ENCODE peak calls at places on chromosomes 6 and 20, in nine cellular contexts. Q is esophagus squamous epithelium, Z is A549, L is transverse colon, O is stomach, N is ovary, F is tibial nerve, R is HepG2, E is vagina. T is an unnamed sample. For H3K4me1, the result is how much of the 10 kb centered on the place peaks cover.

GRCh38 chr20:44528309-44528708 is 6.4 kb upstream of the SERINC3 start:
- DNase-seq in Q (no peak), Z (no peak), L (no peak), O (no peak), N (no peak), F (no peak), R (no peak), E (no peak), T (no peak)

GRCh38 chr6:148557796-148558457 is 188.9 kb upstream of the UST start:
- DNase-seq in Q (no peak), Z (no peak), L (no peak), O (no peak), N (no peak), F (no peak), R (no peak), E (no peak), T (no peak)

GRCh38 chr20:22333885-22334545 is 250.4 kb downstream of the FOXA2 start:
- DNase-seq in Q (no peak), Z (peak), L (peak), O (peak), N (no peak), F (peak), R (peak), E (no peak), T (peak)

GRCh38 chr6:18244251-18244650 is 20.1 kb downstream of the DEK start:
- DNase-seq in Q (no peak), Z (no peak), L (no peak), O (no peak), N (no peak), F (no peak), R (no peak), E (no peak), T (no peak)

GRCh38 chr6:2765896-2766766 is 938 bp downstream of the WRNIP1 start:
- DNase-seq in Q (no peak), Z (peak), L (peak), O (peak), N (peak), F (no peak), R (no peak), E (no peak), T (peak)

GRCh38 chr6:129498950-129499870 is 210.8 kb downstream of the ARHGAP18 start:
- DNase-seq in Q (no peak), Z (peak), L (no peak), O (no peak), N (no peak), F (no peak), R (peak), E (no peak), T (no peak)

GRCh38 chr6:140541288-140541687 is 1166.8 kb upstream of the CITED2 start:
- DNase-seq in Q (no peak), Z (no peak), L (no peak), O (no peak), N (no peak), F (no peak), R (no peak), E (no peak), T (no peak)

GRCh38 chr6:35024601-35025054 is 116.5 kb downstream of the TCP11 start:
- DNase-seq in Q (no peak), Z (peak), L (peak), O (peak), N (no peak), F (no peak), R (peak), E (no peak), T (no peak)

GRCh38 chr20:14062786-14063185 is 67.5 kb downstream of the MACROD2 start:
- DNase-seq in Q (no peak), Z (no peak), L (no peak), O (no peak), N (no peak), F (no peak), R (no peak), E (no peak), T (no peak)

GRCh38 chr6:118810420-118811027 is 83.4 kb upstream of the ASF1A start:
- DNase-seq in Q (no peak), Z (no peak), L (peak), O (peak), N (no peak), F (no peak), R (no peak), E (no peak), T (no peak)

GRCh38 chr6:157699777-157700636 is 123.0 kb upstream of the SNX9 start:
- DNase-seq in Q (no peak), Z (no peak), L (no peak), O (no peak), N (no peak), F (no peak), R (no peak), E (no peak), T (no peak)

GRCh38 chr6:5446362-5447075 is 185.2 kb downstream of the FARS2 start:
- DNase-seq in Q (no peak), Z (no peak), L (no peak), O (no peak), N (no peak), F (no peak), R (no peak), E (no peak), T (no peak)

GRCh38 chr20:63498950-63499332 is at the start of gene EEF1A2:
- DNase-seq in Q (no peak), Z (peak), L (no peak), O (peak), N (peak), F (no peak), R (no peak), E (no peak), T (no peak)

GRCh38 chr20:47785900-47786762 is 850 bp upstream of the SULF2 start:
- DNase-seq in Q (no peak), Z (peak), L (peak), O (peak), N (peak), F (peak), R (peak), E (no peak), T (peak)

GRCh38 chr6:97497713-97498331 is 214.8 kb upstream of the MMS22L start:
- DNase-seq in Q (peak), Z (peak), L (peak), O (peak), N (peak), F (peak), R (peak), E (no peak), T (peak)

GRCh38 chr20:60553095-60553494 is 594.9 kb downstream of the CDH26 start:
- DNase-seq in Q (no peak), Z (no peak), L (no peak), O (no peak), N (no peak), F (no peak), R (no peak), E (no peak), T (no peak)

GRCh38 chr20:48159156-48159971 is 374.1 kb upstream of the SULF2 start:
- DNase-seq in Q (no peak), Z (no peak), L (no peak), O (no peak), N (no peak), F (no peak), R (no peak), E (no peak), T (no peak)

GRCh38 chr6:150741633-150742200 is 123.8 kb upstream of the MTHFD1L start:
- DNase-seq in Q (no peak), Z (no peak), L (no peak), O (no peak), N (no peak), F (no peak), R (peak), E (no peak), T (no peak)

GRCh38 chr6:26570027-26570809 is 26.5 kb upstream of the ABT1 start:
- DNase-seq in Q (no peak), Z (no peak), L (no peak), O (no peak), N (no peak), F (no peak), R (no peak), E (no peak), T (no peak)

GRCh38 chr6:168433898-168434297 is 7.1 kb upstream of the SMOC2 start:
- DNase-seq in Q (no peak), Z (no peak), L (no peak), O (no peak), N (no peak), F (no peak), R (no peak), E (no peak), T (no peak)

GRCh38 chr6:11241793-11242201 is 9.3 kb upstream of the NEDD9 start:
- DNase-seq in Q (no peak), Z (no peak), L (peak), O (peak), N (peak), F (peak), R (peak), E (no peak), T (no peak)

GRCh38 chr6:156952401-156952800 is 175.2 kb downstream of the ARID1B start:
- DNase-seq in Q (no peak), Z (no peak), L (no peak), O (no peak), N (no peak), F (no peak), R (no peak), E (no peak), T (no peak)

DNA sequence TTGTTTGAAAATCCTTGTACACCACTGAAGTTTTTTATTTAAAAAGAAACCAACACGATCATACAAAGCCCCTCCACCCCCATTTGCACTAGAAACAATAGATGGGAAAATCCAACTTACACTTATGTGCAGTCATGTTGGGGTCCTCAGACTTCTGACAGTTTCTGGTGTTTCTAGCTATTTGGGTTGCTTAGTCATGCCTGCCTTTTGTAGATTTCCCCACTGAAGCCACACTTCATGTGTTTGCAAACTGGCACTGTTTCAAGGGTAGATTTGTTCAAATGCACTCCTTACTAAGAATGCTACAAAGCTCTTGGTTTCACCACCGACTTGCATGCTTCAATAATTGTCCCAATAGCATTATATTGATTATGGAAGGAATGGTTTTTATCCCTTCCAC is 1.5 kb downstream of the SH3BGRL2 start:
- DNase-seq in Q (no peak), Z (no peak), L (no peak), O (no peak), N (no peak), F (no peak), R (peak), E (no peak), T (no peak)
- TF ChIP-seq POLR2A in Q (no peak), Z (no peak), L (no peak), O (no peak), N (no peak), F (no peak), R (no peak), E (no peak), T (no peak)

GRCh38 chr6:32851025-32851424 is 2.5 kb downstream of the TAP1 start:
- DNase-seq in Q (no peak), Z (no peak), L (no peak), O (no peak), N (no peak), F (no peak), R (no peak), E (no peak), T (no peak)

GRCh38 chr6:32852018-32852843 is 1.3 kb downstream of the TAP1 start:
- DNase-seq in Q (no peak), Z (no peak), L (peak), O (peak), N (peak), F (no peak), R (no peak), E (no peak), T (no peak)

GRCh38 chr6:32847795-32848194 is 3.9 kb upstream of the PSMB8 start:
- DNase-seq in Q (no peak), Z (no peak), L (no peak), O (no peak), N (no peak), F (no peak), R (no peak), E (no peak), T (peak)

GRCh38 chr6:32847004-32847403 is 3.2 kb upstream of the PSMB8 start:
- DNase-seq in Q (no peak), Z (no peak), L (no peak), O (no peak), N (no peak), F (no peak), R (no peak), E (no peak), T (peak)

DNA sequence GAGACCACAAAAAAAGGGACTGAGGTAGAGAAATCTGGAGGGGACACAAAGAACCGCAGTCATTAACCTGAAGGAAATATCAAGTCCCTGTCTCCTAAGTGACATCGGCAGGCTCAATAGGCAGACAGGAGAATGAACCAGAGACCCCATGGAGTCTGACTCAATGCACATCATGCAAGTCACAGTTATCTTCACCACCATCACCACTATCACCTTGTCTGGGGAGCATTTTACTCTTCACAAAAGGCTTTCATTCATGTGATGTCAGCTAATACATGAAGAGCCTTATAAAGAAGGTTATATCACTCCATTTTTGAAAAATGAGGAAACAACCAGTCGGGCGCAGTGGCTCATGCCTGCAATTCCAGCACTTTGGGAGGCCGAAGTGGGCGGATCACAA is 4.4 kb downstream of the TAP1 start:
- DNase-seq in Q (no peak), Z (no peak), L (no peak), O (no peak), N (no peak), F (no peak), R (no peak), E (no peak), T (peak)
- H3K27ac ChIP-seq in Q (no peak), Z (no peak), L (no peak), O (no peak), N (no peak), F (no peak), R (no peak), E (no peak), T (no peak)

GRCh38 chr20:10710995-10711775 is 37.4 kb upstream of the JAG1 start:
- DNase-seq in Q (no peak), Z (peak), L (no peak), O (peak), N (no peak), F (no peak), R (peak), E (no peak), T (no peak)
- H3K4me1 ChIP-seq in Q (under half), Z (half or more), L (under half), O (half or more), N (under half), F (under half), R (half or more), E (under half), T (under half)

GRCh38 chr20:62133864-62134263 is 9.3 kb downstream of the PSMA7 start:
- DNase-seq in Q (no peak), Z (no peak), L (no peak), O (no peak), N (no peak), F (no peak), R (no peak), E (no peak), T (no peak)
- TF ChIP-seq POLR2A in Q (no peak), Z (no peak), L (no peak), O (no peak), N (no peak), F (no peak), R (no peak), E (no peak), T (no peak)

DNA sequence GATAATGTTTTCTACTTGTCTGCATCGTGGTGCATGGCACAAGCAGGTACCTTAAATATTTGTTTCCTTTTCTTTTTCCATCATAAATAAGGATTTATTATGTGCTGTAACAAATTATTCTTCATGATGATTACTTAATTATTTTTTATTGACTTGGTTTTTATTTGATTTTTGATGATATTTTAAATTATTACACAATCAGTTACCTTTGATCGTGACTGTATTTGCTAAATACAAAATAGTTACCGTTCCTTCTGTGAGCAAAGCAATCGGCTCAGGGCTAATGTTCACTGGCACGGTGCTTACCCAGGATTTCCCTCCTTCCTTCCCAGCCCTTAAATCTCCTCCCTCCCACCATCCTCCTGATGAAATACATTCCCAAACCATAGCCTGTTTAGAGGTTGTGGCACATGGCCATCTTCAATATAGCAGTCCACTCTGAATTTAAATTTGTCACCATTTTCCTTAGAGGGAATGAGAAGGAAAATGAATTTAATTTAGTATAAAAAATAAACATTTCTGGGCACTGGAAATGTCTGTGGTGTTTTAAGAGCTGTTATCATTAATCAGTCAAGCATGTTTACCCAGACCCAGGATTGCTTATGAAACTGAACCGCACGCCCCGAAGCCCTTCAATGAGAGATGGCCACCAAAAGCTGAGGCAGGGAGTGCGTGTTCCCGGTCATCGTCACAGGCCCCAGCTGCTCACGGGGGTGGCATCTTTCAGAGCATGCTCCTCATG is 22.9 kb upstream of the EXOC2 start:
- DNase-seq in Q (no peak), Z (no peak), L (no peak), O (no peak), N (no peak), F (no peak), R (no peak), E (no peak), T (no peak)
- H3K27ac ChIP-seq in Q (no peak), Z (no peak), L (peak), O (no peak), N (no peak), F (no peak), R (no peak), E (no peak), T (no peak)

GRCh38 chr6:47132724-47133123 is 90.6 kb upstream of the ADGRF1 start:
- DNase-seq in Q (no peak), Z (no peak), L (no peak), O (no peak), N (no peak), F (no peak), R (no peak), E (no peak), T (no peak)

GRCh38 chr6:47129129-47129528 is 87.0 kb upstream of the ADGRF1 start:
- DNase-seq in Q (no peak), Z (no peak), L (no peak), O (no peak), N (no peak), F (no peak), R (no peak), E (no peak), T (no peak)

GRCh38 chr6:47130086-47130485 is 88.0 kb upstream of the ADGRF1 start:
- DNase-seq in Q (no peak), Z (no peak), L (no peak), O (no peak), N (no peak), F (no peak), R (no peak), E (no peak), T (no peak)

GRCh38 chr6:47133230-47134000 is 91.3 kb upstream of the ADGRF1 start:
- DNase-seq in Q (no peak), Z (no peak), L (no peak), O (no peak), N (no peak), F (no peak), R (no peak), E (no peak), T (no peak)

GRCh38 chr6:47131773-47132172 is 89.6 kb upstream of the ADGRF1 start:
- DNase-seq in Q (no peak), Z (no peak), L (no peak), O (no peak), N (no peak), F (no peak), R (no peak), E (no peak), T (no peak)
- H3K4me1 ChIP-seq in Q (under half), Z (half or more), L (under half), O (half or more), N (under half), F (under half), R (half or more), E (under half), T (under half)

GRCh38 chr6:108074057-108074358 is 533 bp downstream of the OSTM1 start:
- DNase-seq in Q (no peak), Z (no peak), L (no peak), O (no peak), N (no peak), F (no peak), R (peak), E (no peak), T (no peak)

GRCh38 chr6:108080010-108080780 is 5.7 kb upstream of the OSTM1 start:
- DNase-seq in Q (no peak), Z (no peak), L (no peak), O (no peak), N (no peak), F (no peak), R (no peak), E (no peak), T (no peak)

GRCh38 chr6:108071736-108072276 is 2.7 kb downstream of the OSTM1 start:
- DNase-seq in Q (no peak), Z (no peak), L (no peak), O (no peak), N (no peak), F (no peak), R (no peak), E (no peak), T (no peak)

GRCh38 chr6:108078191-108078590 is 3.6 kb upstream of the OSTM1 start:
- DNase-seq in Q (no peak), Z (no peak), L (no peak), O (no peak), N (no peak), F (no peak), R (no peak), E (no peak), T (no peak)

GRCh38 chr6:108074359-108075144 is at the start of gene OSTM1:
- DNase-seq in Q (peak), Z (peak), L (peak), O (peak), N (peak), F (peak), R (peak), E (no peak), T (peak)
- TF ChIP-seq POLR2A in Q (peak), Z (peak), L (peak), O (no peak), N (peak), F (peak), R (peak), E (no peak), T (peak)

GRCh38 chr6:53066059-53066406 is 829 bp downstream of the FBXO9 start:
- DNase-seq in Q (no peak), Z (peak), L (peak), O (peak), N (peak), F (no peak), R (no peak), E (no peak), T (peak)
- H3K27ac ChIP-seq in Q (peak), Z (peak), L (peak), O (peak), N (peak), F (peak), R (peak), E (peak), T (peak)